ENCODE peak calls at places on chromosomes 11 and 22, in seven cellular contexts. A is astrocyte of the hippocampus; Q is T-helper 2 cell treated with Interferon-gamma antibody and Interleukin-4, amounts not matched to agents 5 μg/mL and 100 μg/mL, for 36 hours; L is T-helper 1 cell; F is endothelial cell; T is dorsolateral prefrontal cortex; G is H4. I is an unnamed sample.

GRCh38 chr22:39246217-39246616 is 1.4 kb upstream of the PDGFB start:
- DNase-seq in G (no peak), A (no peak), T (no peak), Q (no peak), F (no peak), L (no peak), I (no peak)

GRCh38 chr11:64887757-64888405 is 9.5 kb upstream of the EHD1 start:
- DNase-seq in T (peak; percentile 80), L (peak; percentile 82), G (no peak), A (peak; percentile 85), Q (peak; percentile 82), F (peak; percentile 86), I (peak; percentile 47)

GRCh38 chr22:17268501-17269223 is 49.4 kb upstream of the ADA2 start:
- DNase-seq in A (no peak), T (no peak), F (no peak), L (no peak), Q (no peak), G (no peak), I (no peak)

GRCh38 chr11:122656631-122657101 is 1.1 kb downstream of the UBASH3B start:
- DNase-seq in T (peak; percentile 78), A (peak; percentile 82), Q (peak; percentile 28), L (peak; percentile 19), G (no peak), F (peak; percentile 35), I (peak; percentile 68)

GRCh38 chr11:63916837-63917684 is at the start of gene RCOR2:
- DNase-seq in F (peak; percentile 82), Q (peak; percentile 54), T (peak; percentile 90), A (peak; percentile 85), L (peak; percentile 50), G (peak; percentile 75), I (peak; percentile 75)

GRCh38 chr11:66100272-66101037 is 30.4 kb downstream of the PACS1 start:
- DNase-seq in L (peak; percentile 60), T (peak; percentile 75), A (peak; percentile 42), G (no peak), Q (peak; percentile 58), F (no peak), I (peak; percentile 43)

GRCh38 chr22:20407829-20408228 is 13.9 kb downstream of the ZNF74 start:
- DNase-seq in Q (no peak), A (no peak), T (no peak), G (no peak), L (no peak), F (no peak), I (no peak)

GRCh38 chr22:20575724-20576444 is 68.5 kb downstream of the MED15 start:
- DNase-seq in A (no peak), T (no peak), L (no peak), Q (no peak), G (no peak), F (no peak), I (no peak)

GRCh38 chr11:115132829-115133228 is 371.4 kb downstream of the CADM1 start:
- DNase-seq in G (peak; percentile 20), T (no peak), A (no peak), F (peak; percentile 34), L (no peak), Q (no peak), I (no peak)

GRCh38 chr22:24247564-24248344 is 2.9 kb upstream of the GGT5 start:
- DNase-seq in A (peak; percentile 97), T (peak; percentile 78), F (peak; percentile 90), Q (peak; percentile 48), L (no peak), G (peak; percentile 62), I (peak; percentile 84)

GRCh38 chr11:116840224-116840745 is 2.9 kb upstream of the APOA1 start:
- DNase-seq in L (no peak), G (no peak), F (no peak), A (no peak), T (no peak), Q (no peak), I (no peak)

GRCh38 chr11:67269401-67270255 is 3.4 kb downstream of the GRK2 start:
- DNase-seq in G (no peak), T (peak; percentile 39), Q (no peak), L (no peak), F (no peak), A (no peak), I (no peak)

GRCh38 chr22:43921361-43921760 is 2.2 kb upstream of the PNPLA3 start:
- DNase-seq in A (peak; percentile 91), F (no peak), L (no peak), Q (no peak), G (peak; percentile 91), T (peak; percentile 86), I (peak; percentile 94)

GRCh38 chr22:37557321-37558001 is 2.8 kb upstream of the CDC42EP1 start:
- DNase-seq in Q (no peak), L (no peak), F (no peak), G (no peak), A (no peak), T (no peak), I (no peak)

GRCh38 chr11:82810326-82810725 is 76.7 kb upstream of the FAM181B start:
- DNase-seq in F (no peak), A (no peak), T (no peak), L (no peak), Q (no peak), G (no peak), I (no peak)

GRCh38 chr11:133714471-133715375 is 130.6 kb downstream of the SPATA19 start:
- DNase-seq in A (no peak), L (no peak), G (no peak), F (no peak), T (no peak), Q (no peak), I (no peak)

GRCh38 chr22:26957176-26957575 is 299.8 kb downstream of the MIAT start:
- DNase-seq in A (no peak), T (no peak), Q (no peak), F (no peak), G (no peak), L (no peak), I (no peak)

GRCh38 chr11:35280727-35281126 is 138.6 kb downstream of the SLC1A2 start:
- DNase-seq in F (no peak), T (no peak), Q (no peak), L (no peak), A (no peak), G (no peak), I (no peak)

GRCh38 chr11:93542753-93543246 is 391 bp downstream of the SMCO4 start:
- DNase-seq in L (no peak), G (no peak), F (no peak), T (no peak), Q (no peak), A (peak; percentile 61), I (peak; percentile 23)

GRCh38 chr22:23258826-23259170 is 78.5 kb downstream of the BCR start:
- DNase-seq in F (no peak), A (no peak), Q (no peak), T (no peak), G (no peak), L (no peak), I (no peak)

GRCh38 chr11:2471048-2471803 is 26.4 kb downstream of the KCNQ1 start:
- DNase-seq in L (no peak), T (no peak), G (no peak), A (no peak), Q (no peak), F (no peak), I (no peak)

GRCh38 chr22:30816413-30816812 is 121.7 kb downstream of the OSBP2 start:
- DNase-seq in Q (no peak), L (no peak), A (no peak), F (no peak), G (no peak), T (no peak), I (no peak)

GRCh38 chr11:93740802-93741093 is 547 bp downstream of the TAF1D start:
- DNase-seq in G (peak; percentile 45), Q (peak; percentile 48), L (peak; percentile 46), A (peak; percentile 77), T (peak; percentile 66), F (peak; percentile 38), I (peak; percentile 63)

GRCh38 chr11:69257838-69258658 is 35.9 kb upstream of the MYEOV start:
- DNase-seq in T (no peak), A (no peak), G (no peak), F (no peak), Q (no peak), L (no peak), I (no peak)

GRCh38 chr22:22759371-22759770 is 115.0 kb downstream of the GGTLC2 start:
- DNase-seq in A (no peak), F (no peak), Q (peak; percentile 2), L (no peak), T (no peak), G (no peak), I (no peak)

GRCh38 chr11:84612645-84613044 is 1014.5 kb downstream of the DLG2 start:
- DNase-seq in L (no peak), T (no peak), F (no peak), G (no peak), Q (no peak), A (no peak), I (no peak)

GRCh38 chr22:40469181-40469580 is 98.8 kb downstream of the SGSM3 start:
- DNase-seq in L (no peak), G (no peak), A (no peak), Q (no peak), F (no peak), T (no peak), I (no peak)

GRCh38 chr11:123188508-123189165 is 6.4 kb downstream of the CLMP start:
- DNase-seq in L (no peak), T (no peak), A (peak; percentile 84), F (no peak), G (peak; percentile 49), Q (no peak), I (peak; percentile 79)

GRCh38 chr11:100753562-100753961 is 66.5 kb downstream of the ARHGAP42 start:
- DNase-seq in G (no peak), A (no peak), T (no peak), Q (no peak), L (no peak), F (peak; percentile 33), I (no peak)

GRCh38 chr22:24179478-24180210 is 1.6 kb upstream of the SUSD2 start:
- DNase-seq in Q (no peak), G (no peak), F (no peak), T (no peak), L (no peak), A (no peak), I (no peak)

GRCh38 chr11:125935056-125935455 is 10.8 kb upstream of the VSIG10L2 start:
- DNase-seq in T (no peak), G (no peak), Q (no peak), F (no peak), L (no peak), A (no peak), I (no peak)

GRCh38 chr11:17073370-17074027 is 4.0 kb downstream of the RPS13 start:
- DNase-seq in Q (no peak), A (no peak), T (no peak), G (no peak), F (no peak), L (no peak), I (no peak)

GRCh38 chr11:67312187-67313021 is 9.1 kb downstream of the SSH3 start:
- DNase-seq in L (no peak), Q (peak; percentile 52), T (no peak), G (peak; percentile 6), A (no peak), F (no peak), I (no peak)

GRCh38 chr11:93169950-93170561 is 27.7 kb downstream of the SLC36A4 start:
- DNase-seq in A (peak; percentile 50), F (no peak), G (peak; percentile 9), Q (no peak), L (no peak), T (no peak), I (peak; percentile 36)

GRCh38 chr11:15918212-15918611 is 438.1 kb downstream of the SOX6 start:
- DNase-seq in G (no peak), L (no peak), F (no peak), Q (no peak), T (no peak), A (no peak), I (no peak)

GRCh38 chr11:103877221-103877620 is 159.2 kb upstream of the DDI1 start:
- DNase-seq in G (peak; percentile 20), A (no peak), Q (no peak), F (no peak), T (no peak), L (no peak), I (peak; percentile 63)

GRCh38 chr11:112302226-112302868 is 41.7 kb upstream of the PLET1 start:
- DNase-seq in G (no peak), L (no peak), Q (no peak), A (no peak), F (no peak), T (no peak), I (peak; percentile 51)

GRCh38 chr22:17218341-17218740 is 894 bp downstream of the ADA2 start:
- DNase-seq in F (no peak), G (no peak), A (no peak), T (no peak), Q (no peak), L (no peak), I (no peak)

I was measured in M059J.